ENCODE peak calls at places on chromosomes 5 and 9, in eight cellular contexts. S is foreskin fibroblast, Q is cardiac muscle cell, U is HepG2, M is AG04449, L is fibroblast of mammary gland, P is psoas muscle, O is LNCaP clone FGC. X is an unnamed sample.

GRCh38 chr9:14296462-14296861 is 17.5 kb downstream of the NFIB start:
- DNase-seq in O (no peak), Q (no peak), P (peak), L (no peak), U (no peak), S (no peak), M (no peak), X (peak)

GRCh38 chr9:38319496-38320173 is 72.9 kb upstream of the ALDH1B1 start:
- DNase-seq in O (no peak), L (no peak), U (no peak), M (no peak), P (no peak), Q (no peak), S (no peak), X (peak)

GRCh38 chr5:14738050-14738449 is 73.5 kb downstream of the OTULIN start:
- DNase-seq in P (no peak), U (no peak), Q (no peak), S (no peak), M (no peak), O (no peak), L (no peak), X (no peak)

GRCh38 chr5:134026521-134027202 is 21.9 kb upstream of the VDAC1 start:
- DNase-seq in Q (peak), S (peak), U (peak), M (no peak), O (peak), L (peak), P (no peak), X (peak)

GRCh38 chr5:3000631-3001030 is 249.2 kb upstream of the IRX2 start:
- DNase-seq in L (no peak), U (no peak), M (no peak), P (no peak), Q (no peak), O (no peak), S (no peak), X (no peak)

GRCh38 chr5:91137647-91138046 is 245.5 kb downstream of the ARRDC3 start:
- DNase-seq in O (no peak), P (no peak), M (no peak), L (no peak), S (no peak), Q (no peak), U (no peak), X (peak)

GRCh38 chr9:93668261-93668871 is 92.0 kb downstream of the PHF2 start:
- DNase-seq in P (peak), L (no peak), M (no peak), O (no peak), U (no peak), Q (no peak), S (no peak), X (no peak)

GRCh38 chr9:15622596-15622995 is 69.8 kb downstream of the CCDC171 start:
- DNase-seq in M (no peak), Q (peak), U (no peak), S (no peak), O (no peak), L (peak), P (no peak), X (peak)

GRCh38 chr5:112419596-112420110 is 576 bp upstream of the EPB41L4A start:
- DNase-seq in U (no peak), O (no peak), M (no peak), P (no peak), S (peak), L (peak), Q (peak), X (peak)

GRCh38 chr5:127586811-127587210 is 62.1 kb upstream of the CTXN3 start:
- DNase-seq in Q (no peak), L (no peak), S (no peak), M (no peak), O (no peak), U (no peak), P (no peak), X (no peak)

GRCh38 chr5:124332273-124332672 is 414.2 kb downstream of the ZNF608 start:
- DNase-seq in Q (no peak), L (no peak), O (no peak), M (no peak), S (no peak), U (no peak), P (no peak), X (no peak)

GRCh38 chr9:130847306-130848217 is 12.5 kb downstream of the ABL1 start:
- DNase-seq in Q (peak), O (no peak), U (peak), P (peak), S (peak), M (peak), L (peak), X (peak)

GRCh38 chr5:1297243-1297642 is 2.4 kb upstream of the TERT start:
- DNase-seq in O (no peak), L (no peak), P (no peak), M (no peak), Q (no peak), S (no peak), U (no peak), X (no peak)

GRCh38 chr9:91040371-91041215 is 239.0 kb downstream of the SYK start:
- DNase-seq in P (no peak), U (no peak), Q (no peak), M (no peak), S (no peak), O (no peak), L (no peak), X (no peak)

GRCh38 chr5:134874831-134875655 is 872 bp downstream of the TXNDC15 start:
- DNase-seq in P (peak), Q (peak), L (peak), S (peak), U (peak), O (no peak), M (peak), X (peak)

GRCh38 chr5:138068742-138069375 is 15.0 kb upstream of the WNT8A start:
- DNase-seq in Q (peak), P (peak), O (peak), L (peak), M (peak), U (peak), S (peak), X (peak)
- TF ChIP-seq CTCF in Q (peak), P (peak), O (peak), L (peak), M (peak), U (peak), S (peak), X (peak)

GRCh38 chr9:92094655-92095054 is 20.6 kb downstream of the SPTLC1 start:
- DNase-seq in Q (no peak), U (peak), M (no peak), L (peak), S (peak), O (no peak), P (no peak), X (peak)

GRCh38 chr9:92095236-92095635 is 20.0 kb downstream of the SPTLC1 start:
- DNase-seq in O (no peak), U (no peak), P (no peak), Q (no peak), M (no peak), L (no peak), S (no peak), X (no peak)

GRCh38 chr9:92098638-92099037 is 16.6 kb downstream of the SPTLC1 start:
- DNase-seq in P (no peak), S (no peak), U (no peak), L (no peak), M (no peak), O (no peak), Q (no peak), X (no peak)

GRCh38 chr9:92097997-92098482 is 17.2 kb downstream of the SPTLC1 start:
- DNase-seq in Q (peak), S (peak), M (no peak), U (no peak), L (peak), O (no peak), P (peak), X (peak)

DNA sequence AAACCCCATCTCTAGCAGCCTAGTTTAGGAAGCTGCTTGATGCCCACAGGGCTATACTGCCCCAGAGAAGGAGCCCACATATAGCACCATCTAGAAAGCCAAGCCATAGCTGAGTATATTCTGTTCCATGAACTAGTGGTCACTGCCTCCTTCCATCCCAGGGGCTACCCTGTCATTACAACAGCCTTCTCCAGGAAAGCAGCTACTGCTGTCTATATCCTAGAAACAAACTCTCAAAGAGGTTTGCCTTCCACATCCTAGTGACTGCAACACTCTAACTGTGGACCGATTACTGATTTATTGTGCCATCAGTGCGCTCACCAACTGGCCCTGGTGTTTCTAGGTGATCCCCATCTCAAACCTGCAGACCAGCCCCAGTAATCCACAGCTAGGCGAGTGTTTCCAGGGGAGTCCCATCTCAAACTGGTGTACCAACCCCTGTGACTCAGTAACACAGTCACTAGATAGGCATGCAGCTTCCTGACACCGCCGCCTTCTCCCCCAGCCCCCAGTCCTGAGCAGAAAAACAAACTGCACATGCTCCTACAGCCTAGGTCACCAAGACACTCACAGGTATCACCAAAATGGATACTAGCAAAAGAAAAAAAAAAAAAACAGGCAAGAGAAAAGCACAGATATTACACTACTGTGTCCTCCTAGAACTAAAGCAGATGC is 14.8 kb downstream of the SPTLC1 start:
- DNase-seq in S (peak), Q (peak), U (no peak), M (no peak), L (peak), P (no peak), O (no peak), X (peak)
- H3K4me3 ChIP-seq in S (no peak), Q (no peak), U (no peak), M (no peak), L (no peak), P (no peak), O (no peak), X (no peak)

GRCh38 chr9:75890541-75891276 is at the start of gene PCSK5:
- DNase-seq in M (peak), U (peak), S (peak), P (peak), O (peak), Q (peak), L (peak), X (peak)
- TF ChIP-seq CTCF in M (peak), U (peak), S (peak), P (peak), O (peak), Q (peak), L (no peak), X (no peak)

GRCh38 chr5:6633469-6634326 is 458 bp downstream of the SRD5A1 start:
- DNase-seq in Q (peak), M (no peak), U (no peak), L (no peak), O (peak), S (peak), P (no peak), X (peak)

GRCh38 chr5:6632324-6632930 is 417 bp downstream of the NSUN2 start:
- DNase-seq in L (no peak), U (peak), M (no peak), O (no peak), P (no peak), Q (peak), S (no peak), X (peak)

GRCh38 chr5:6632931-6633468 is at the start of the genes NSUN2 and SRD5A1:
- DNase-seq in L (peak), U (peak), Q (peak), P (peak), O (peak), S (peak), M (peak), X (peak)

GRCh38 chr5:6634327-6634713 is 1.1 kb downstream of the SRD5A1 start:
- DNase-seq in L (no peak), O (no peak), S (no peak), M (no peak), Q (no peak), P (no peak), U (no peak), X (no peak)

DNA sequence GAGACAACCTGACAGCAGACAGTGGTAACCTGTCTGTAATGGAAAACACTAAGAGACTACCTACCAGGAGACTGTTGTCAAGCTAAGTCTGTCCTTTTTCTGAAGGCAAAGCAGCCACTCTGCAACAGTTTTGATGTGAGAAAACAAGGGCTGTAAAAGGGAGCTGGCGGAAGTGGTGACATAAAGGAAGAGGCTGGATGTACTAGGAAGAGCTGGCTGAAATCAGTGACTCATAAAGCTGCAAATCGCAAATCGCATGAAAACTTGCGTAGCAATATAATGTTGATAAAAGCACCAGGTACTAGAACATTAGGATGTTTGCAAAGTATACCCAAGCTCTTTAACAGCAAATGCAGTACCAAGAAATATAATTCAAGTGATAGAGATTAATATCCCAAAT is 1.4 kb downstream of the NSUN2 start:
- DNase-seq in L (peak), O (no peak), S (no peak), U (no peak), M (no peak), Q (peak), P (no peak), X (peak)
- H3K4me3 ChIP-seq in L (peak), O (peak), S (peak), U (peak), M (peak), Q (peak), P (peak), X (peak)

DNA sequence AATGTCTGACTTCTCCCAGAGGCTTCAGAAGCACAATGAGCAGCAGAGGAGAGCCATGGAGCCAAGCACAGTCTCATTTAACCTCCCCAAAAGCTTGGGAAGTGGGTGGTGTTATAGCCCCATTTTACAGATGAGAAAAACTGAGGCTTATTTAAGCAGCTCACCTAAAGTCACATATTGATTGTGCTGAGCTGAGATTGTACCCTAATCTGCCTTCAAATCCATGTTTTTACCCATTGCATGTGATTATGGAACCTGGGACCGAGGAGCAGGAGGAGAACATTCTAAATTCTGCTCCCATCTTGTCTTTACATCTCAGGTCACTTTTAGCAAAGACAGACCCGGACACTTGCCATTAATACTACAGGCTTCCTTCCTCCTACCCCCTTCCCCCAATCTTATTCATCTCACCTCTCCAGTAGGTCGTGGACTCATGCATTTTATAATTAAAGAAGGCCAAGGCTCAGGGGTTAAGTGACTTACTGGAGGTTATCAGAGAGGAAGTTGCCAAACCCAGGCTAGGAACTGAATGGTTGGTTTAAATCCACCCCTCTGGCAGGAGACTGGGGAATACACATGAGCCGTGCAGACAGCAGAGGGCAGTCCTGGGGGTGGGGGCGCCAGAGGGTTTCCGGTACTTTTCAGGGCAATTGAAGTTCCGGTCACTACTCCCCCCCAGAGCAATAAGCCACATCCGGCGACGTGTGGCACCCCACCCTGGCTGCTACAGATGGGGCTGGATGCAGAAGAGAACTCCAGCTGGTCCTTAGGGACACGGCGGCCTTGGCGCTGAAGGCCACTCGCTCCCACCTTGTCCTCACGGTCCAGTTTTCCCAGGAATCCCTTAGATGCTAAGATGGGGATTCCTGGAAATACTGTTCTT is 51.0 kb upstream of the IL17B start:
- DNase-seq in L (no peak), O (no peak), Q (peak), M (no peak), S (no peak), P (peak), U (peak), X (no peak)
- TF ChIP-seq CTCF in L (peak), O (no peak), Q (peak), M (peak), S (peak), P (peak), U (peak), X (no peak)

DNA sequence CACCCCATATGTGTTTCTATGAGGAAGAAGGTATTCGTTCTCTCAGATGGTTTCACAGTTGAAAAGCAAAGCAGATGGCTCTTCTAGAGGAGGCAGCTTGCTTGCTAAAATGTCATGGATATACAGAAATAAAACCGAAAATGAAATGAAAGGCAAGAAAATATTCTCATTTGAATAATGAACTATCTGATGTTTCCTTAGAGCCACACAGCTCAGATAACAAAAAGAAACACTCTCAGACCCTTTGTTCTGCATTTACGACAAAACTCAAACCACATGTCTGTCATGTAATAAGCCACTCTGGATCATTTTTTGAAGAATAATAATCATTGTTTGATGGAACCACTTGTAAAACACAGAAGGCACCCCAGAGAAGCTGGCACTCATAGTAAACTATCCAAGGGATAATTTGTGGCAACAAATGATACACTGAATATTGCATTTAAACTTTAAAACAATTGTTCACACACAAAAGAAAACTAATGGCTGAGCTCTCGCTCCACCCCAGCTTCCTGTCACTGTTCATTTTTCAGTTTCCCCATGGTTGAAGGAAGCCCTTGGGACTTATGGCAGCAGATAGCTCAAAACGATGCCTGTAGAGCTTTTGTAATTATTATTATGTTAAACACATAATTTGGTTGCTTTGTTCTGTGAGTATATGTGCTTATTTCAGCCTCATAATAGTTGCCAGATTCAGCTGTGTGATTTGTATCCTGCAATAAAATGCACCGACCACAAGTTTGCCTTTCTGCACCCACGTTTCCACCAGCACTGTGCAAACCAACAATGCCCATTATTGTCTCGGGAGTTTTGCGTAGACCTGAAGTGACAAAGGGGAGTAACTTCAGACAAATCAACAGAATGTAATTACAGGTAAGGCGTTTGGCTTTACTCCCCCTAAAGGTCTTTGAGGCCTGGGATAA is 256.0 kb downstream of the TMEM167A start:
- DNase-seq in L (no peak), P (no peak), U (no peak), S (no peak), M (no peak), O (no peak), Q (no peak), X (no peak)
- H3K4me3 ChIP-seq in L (no peak), P (no peak), U (no peak), S (no peak), M (no peak), O (no peak), Q (no peak), X (no peak)